ENCODE peak calls at places on chromosome 21, in eight cellular contexts. N is left lung, U is GM23338, B is Panc1, F is SK-N-SH, O is right cardiac atrium, X is BJ, Q is lung. H is an unnamed sample.

GRCh38 chr21:33458861-33459260 is 20.9 kb downstream of the TMEM50B start:
- DNase-seq in O (no peak), Q (no peak), X (no peak), F (no peak), B (no peak), U (no peak), N (no peak), H (no peak)

GRCh38 chr21:26819944-26820343 is 25.3 kb downstream of the ADAMTS1 start:
- DNase-seq in F (no peak), N (no peak), U (no peak), O (no peak), Q (no peak), B (no peak), X (no peak), H (no peak)

GRCh38 chr21:45991606-45992301 is 10.2 kb downstream of the COL6A1 start:
- DNase-seq in F (no peak), Q (no peak), U (no peak), B (no peak), X (no peak), N (peak; percentile 50), O (no peak), H (peak; percentile 12)

GRCh38 chr21:40043423-40043822 is 176.2 kb downstream of the PCP4 start:
- DNase-seq in X (no peak), Q (no peak), N (no peak), F (no peak), B (no peak), O (no peak), U (peak; percentile 2), H (no peak)

GRCh38 chr21:41164981-41165650 is 2.8 kb upstream of the BACE2 start:
- DNase-seq in F (no peak), N (no peak), O (no peak), U (no peak), X (no peak), Q (no peak), B (peak; percentile 30), H (no peak)

GRCh38 chr21:27326293-27326692 is 359.4 kb upstream of the ADAMTS5 start:
- DNase-seq in O (no peak), N (no peak), F (no peak), U (no peak), Q (no peak), B (no peak), X (no peak), H (no peak)

GRCh38 chr21:45438391-45439145 is 33.6 kb downstream of the COL18A1 start:
- DNase-seq in U (no peak), N (peak; percentile 61), F (no peak), O (peak; percentile 68), B (no peak), Q (no peak), X (no peak), H (no peak)

GRCh38 chr21:29669416-29669815 is 270.4 kb downstream of the GRIK1 start:
- DNase-seq in O (no peak), X (no peak), U (no peak), B (no peak), F (peak; percentile 38), Q (no peak), N (no peak), H (no peak)

GRCh38 chr21:37582613-37583012 is 216.0 kb downstream of the DYRK1A start:
- DNase-seq in F (peak; percentile 61), Q (no peak), U (peak; percentile 40), O (no peak), N (no peak), X (no peak), B (no peak), H (no peak)

GRCh38 chr21:24976238-24976637 is 631.0 kb downstream of the MRPL39 start:
- DNase-seq in B (no peak), F (no peak), U (no peak), X (no peak), N (no peak), Q (no peak), O (no peak), H (no peak)

GRCh38 chr21:33039542-33039941 is 13.8 kb downstream of the OLIG2 start:
- DNase-seq in X (no peak), U (peak; percentile 45), Q (no peak), F (no peak), N (no peak), B (no peak), O (no peak), H (no peak)

GRCh38 chr21:43645414-43645891 is 13.8 kb downstream of the HSF2BP start:
- DNase-seq in F (no peak), B (peak; percentile 58), X (no peak), O (no peak), N (no peak), Q (peak; percentile 54), U (peak; percentile 72), H (no peak)

GRCh38 chr21:43645987-43646386 is 13.3 kb downstream of the HSF2BP start:
- DNase-seq in B (no peak), F (no peak), U (no peak), X (no peak), Q (no peak), N (no peak), O (no peak), H (no peak)

GRCh38 chr21:43644609-43645008 is 14.7 kb downstream of the HSF2BP start:
- DNase-seq in U (no peak), O (peak; percentile 63), N (no peak), B (no peak), F (no peak), X (no peak), Q (no peak), H (no peak)

GRCh38 chr21:43648171-43648570 is 11.1 kb downstream of the HSF2BP start:
- DNase-seq in O (no peak), X (no peak), Q (no peak), N (no peak), B (no peak), U (no peak), F (no peak), H (no peak)

DNA sequence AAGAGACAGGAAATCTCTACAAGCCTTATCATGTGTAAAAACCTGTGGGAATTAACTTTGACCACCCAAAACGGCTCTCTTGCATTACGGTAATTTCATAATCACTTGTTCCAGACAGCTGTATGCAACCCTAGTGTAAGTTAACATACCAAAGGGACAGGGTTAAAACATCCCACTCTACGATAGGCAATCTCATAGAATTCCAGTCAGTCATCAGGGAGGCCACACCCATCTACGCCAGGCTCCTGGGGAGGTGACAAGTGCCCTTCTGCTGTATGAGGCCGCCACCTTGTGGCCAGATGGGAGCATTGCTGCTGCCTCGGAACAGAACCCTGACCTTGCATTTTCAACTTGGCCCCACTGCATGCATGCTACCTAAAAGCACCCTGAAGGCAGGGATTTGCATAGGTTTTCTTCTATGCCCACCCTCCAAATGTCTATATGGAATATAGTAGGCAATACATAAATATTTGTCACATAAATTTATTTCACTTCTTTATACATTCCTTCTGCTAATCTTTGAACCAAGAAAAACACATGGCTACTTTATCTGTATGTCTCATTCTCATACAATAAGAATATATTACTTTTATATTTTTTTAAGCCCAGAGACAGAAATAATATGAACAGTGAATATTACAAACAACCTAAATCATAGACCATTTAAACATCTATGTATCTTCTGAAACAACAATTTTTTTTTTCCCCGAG is 12.6 kb downstream of the HSF2BP start:
- DNase-seq in F (peak; percentile 89), O (peak; percentile 95), U (peak; percentile 95), Q (peak; percentile 91), N (peak; percentile 95), B (peak; percentile 84), X (no peak), H (peak; percentile 89)
- H3K4me3 ChIP-seq in F (no peak overlapping the region), O (no peak overlapping the region), U (no peak overlapping the region), Q (no peak overlapping the region), N (no peak overlapping the region), B (no peak overlapping the region), X (no peak overlapping the region), H (no peak overlapping the region)

DNA sequence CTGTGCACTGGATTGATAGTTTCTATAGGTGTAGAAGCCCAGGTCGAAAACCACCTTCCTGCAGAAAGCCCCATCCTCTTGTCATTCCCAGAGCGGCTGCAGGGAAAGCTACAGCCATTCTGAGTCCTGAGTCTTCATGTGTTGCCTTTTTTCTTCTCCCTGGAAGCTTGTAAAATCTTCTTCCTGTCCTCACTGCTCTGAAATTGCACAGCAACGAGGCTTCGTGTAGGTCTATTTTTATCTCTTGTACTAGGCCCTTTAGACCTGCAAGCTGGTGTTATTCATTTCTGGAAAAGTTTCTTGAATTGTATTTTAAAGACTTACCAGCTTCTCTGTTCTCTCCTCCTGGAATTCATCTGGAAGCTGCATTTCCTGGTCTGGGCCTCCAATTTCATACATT is 44.2 kb upstream of the ETS2 start:
- DNase-seq in X (no peak), N (no peak), U (no peak), Q (no peak), B (no peak), F (no peak), O (no peak), H (no peak)
- H3K27me3 ChIP-seq in X (no peaks in the 10 kb centered on the region), N (no peaks in the 10 kb centered on the region), U (no peaks in the 10 kb centered on the region), Q (no peaks in the 10 kb centered on the region), B (no peaks in the 10 kb centered on the region), F (no peaks in the 10 kb centered on the region), O (no peaks in the 10 kb centered on the region), H (no peaks in the 10 kb centered on the region)

GRCh38 chr21:34744801-34745200 is 76.0 kb downstream of the CLIC6 start:
- DNase-seq in U (no peak), F (no peak), Q (no peak), O (no peak), B (no peak), X (no peak), N (no peak), H (no peak)

GRCh38 chr21:34743831-34744230 is 75.0 kb downstream of the CLIC6 start:
- DNase-seq in N (no peak), F (no peak), O (no peak), U (no peak), B (no peak), X (peak; percentile 56), Q (peak; percentile 34), H (no peak)

GRCh38 chr21:34743285-34743684 is 74.5 kb downstream of the CLIC6 start:
- DNase-seq in U (no peak), F (no peak), N (no peak), O (no peak), Q (no peak), X (no peak), B (no peak), H (no peak)

GRCh38 chr21:34748862-34749261 is 80.1 kb downstream of the CLIC6 start:
- DNase-seq in U (no peak), B (no peak), F (no peak), Q (no peak), O (no peak), N (no peak), X (no peak), H (no peak)

GRCh38 chr21:34745557-34746255 is 76.9 kb downstream of the CLIC6 start:
- DNase-seq in O (peak; percentile 76), B (peak; percentile 47), N (peak; percentile 85), F (peak; percentile 76), X (no peak), Q (peak; percentile 73), U (peak; percentile 94), H (peak; percentile 57)
- H3K4me3 ChIP-seq in O (no peak overlapping the region), B (peak overlapping the region; percentile 5), N (peak overlapping the region; percentile 24), F (no peak overlapping the region), X (no peak overlapping the region), Q (no peak overlapping the region), U (no peak overlapping the region), H (peak overlapping the region; percentile 39)

DNA sequence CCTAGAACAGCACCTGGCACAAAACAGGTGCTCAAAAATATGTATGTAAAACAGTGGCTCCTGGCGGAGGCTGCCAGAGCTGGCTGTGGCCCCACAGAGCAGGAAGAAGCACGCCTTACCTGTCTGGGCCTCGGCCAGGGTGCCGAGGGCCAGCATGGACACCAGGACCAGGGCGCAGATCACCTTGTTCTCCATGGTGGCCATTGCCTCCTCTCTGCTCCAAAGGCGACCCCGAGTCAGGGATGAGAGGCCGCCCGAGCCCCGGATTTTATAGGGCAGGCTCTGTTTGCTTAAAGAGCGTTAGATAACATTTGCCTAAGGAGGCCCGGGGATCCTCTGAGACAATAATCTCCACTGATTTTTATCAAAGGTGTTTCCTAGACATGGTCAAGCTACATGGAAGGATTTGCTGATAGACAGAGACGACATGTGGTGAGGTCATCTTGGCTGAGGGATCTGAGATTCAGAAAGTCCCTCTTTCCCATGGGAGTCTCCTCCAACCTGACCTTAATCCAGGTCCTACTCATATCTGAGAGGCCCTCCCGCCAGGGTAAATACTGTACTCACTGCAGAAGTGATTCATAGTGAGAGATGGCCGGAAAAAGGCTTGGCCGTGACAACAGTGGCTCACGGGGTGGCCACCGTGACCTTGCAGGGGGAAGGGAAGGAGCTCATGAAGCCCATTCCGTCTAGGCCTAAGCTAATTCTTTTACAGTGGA is at the start of gene TFF1:
- DNase-seq in Q (no peak), B (peak; percentile 27), N (no peak), X (no peak), F (no peak), O (no peak), U (no peak), H (no peak)
- H3K27me3 ChIP-seq in Q (no peaks in the 10 kb centered on the region), B (no peaks in the 10 kb centered on the region), N (peaks cover 37% of the 10 kb centered on the region), X (no peaks in the 10 kb centered on the region), F (no peaks in the 10 kb centered on the region), O (no peaks in the 10 kb centered on the region), U (no peaks in the 10 kb centered on the region), H (peaks cover 96% of the 10 kb centered on the region)